ENCODE peak calls at places on chromosome 18, in five cellular contexts. N is IMR-90, C is K562, K is GM12878, O is A549. U is an unnamed sample.

GRCh38 chr18:6781846-6782245 is 52.3 kb downstream of the ARHGAP28 start:
- DNase-seq in N (peak), O (no peak), C (no peak), K (no peak), U (peak)

GRCh38 chr18:12726774-12727550 is 24.1 kb downstream of the PSMG2 start:
- DNase-seq in C (peak), N (peak), K (no peak), O (peak), U (peak)

GRCh38 chr18:43620936-43621335 is 343.6 kb upstream of the SYT4 start:
- DNase-seq in N (peak), K (no peak), O (peak), C (peak), U (peak)

GRCh38 chr18:76882186-76882585 is 59.8 kb downstream of the ZNF236 start:
- DNase-seq in C (no peak), K (no peak), O (no peak), N (no peak), U (no peak)

GRCh38 chr18:68660355-68661183 is 54.3 kb downstream of the TMX3 start:
- DNase-seq in O (peak), K (no peak), N (peak), C (peak), U (peak)

GRCh38 chr18:12336887-12337286 is 28.8 kb downstream of the TUBB6 start:
- DNase-seq in K (no peak), O (no peak), C (peak), N (peak), U (no peak)

GRCh38 chr18:68418881-68419280 is 296.0 kb downstream of the TMX3 start:
- DNase-seq in C (no peak), O (no peak), N (peak), K (no peak), U (no peak)

GRCh38 chr18:74861154-74861553 is 263.5 kb downstream of the ZNF407 start:
- DNase-seq in C (peak), K (no peak), N (peak), O (no peak), U (no peak)

GRCh38 chr18:911025-911424 is 6.4 kb downstream of the ADCYAP1 start:
- DNase-seq in K (no peak), C (no peak), N (no peak), O (no peak), U (no peak)

GRCh38 chr18:55651236-55651635 is 63.2 kb upstream of the TCF4 start:
- DNase-seq in O (no peak), K (no peak), N (no peak), C (no peak), U (no peak)

GRCh38 chr18:44564922-44565321 is 115.8 kb upstream of the SETBP1 start:
- DNase-seq in O (no peak), N (peak), C (no peak), K (no peak), U (no peak)

DNA sequence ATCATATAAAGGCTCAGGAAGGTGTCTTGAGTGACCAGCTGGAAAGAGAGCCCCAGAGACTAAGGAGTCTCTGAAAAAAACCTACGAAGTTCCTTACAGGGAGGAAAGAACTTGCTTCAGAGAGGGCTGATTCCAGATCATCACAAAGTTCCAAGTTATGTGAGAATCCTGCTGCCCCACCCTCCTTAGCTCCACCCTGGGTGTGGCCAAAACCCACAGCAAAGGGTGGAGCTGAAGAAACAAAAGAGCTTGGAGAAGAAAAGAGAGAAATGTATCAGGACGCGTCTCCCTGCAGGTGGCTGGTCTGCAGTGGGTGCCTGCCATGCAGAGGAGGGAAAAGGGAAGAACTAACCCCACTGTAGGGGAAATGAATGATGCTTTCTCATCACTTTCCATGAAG is 32.8 kb upstream of the ZNF396 start:
- DNase-seq in O (no peak), K (no peak), N (no peak), C (peak), U (no peak)
- TF ChIP-seq RCOR1 in O (no peak), K (no peak), N (no peak), C (no peak), U (no peak)

GRCh38 chr18:58539659-58540380 is 89.1 kb downstream of the ALPK2 start:
- DNase-seq in K (no peak), N (no peak), O (no peak), C (no peak), U (no peak)
- TF ChIP-seq RCOR1 in K (no peak), N (no peak), O (no peak), C (no peak), U (no peak)

GRCh38 chr18:79344208-79344581 is 51.5 kb upstream of the NFATC1 start:
- DNase-seq in O (no peak), K (no peak), C (no peak), N (no peak), U (no peak)

GRCh38 chr18:79352432-79352831 is 43.3 kb upstream of the NFATC1 start:
- DNase-seq in K (no peak), C (no peak), O (no peak), N (no peak), U (no peak)

GRCh38 chr18:79345981-79346380 is 49.7 kb upstream of the NFATC1 start:
- DNase-seq in K (no peak), O (no peak), N (no peak), C (no peak), U (no peak)

GRCh38 chr18:79345366-79345765 is 50.4 kb upstream of the NFATC1 start:
- DNase-seq in C (no peak), O (no peak), K (no peak), N (no peak), U (no peak)

GRCh38 chr18:79348066-79348465 is 47.7 kb upstream of the NFATC1 start:
- DNase-seq in C (no peak), K (no peak), O (no peak), N (peak), U (no peak)
- TF ChIP-seq RCOR1 in C (no peak), K (no peak), O (no peak), N (no peak), U (no peak)

GRCh38 chr18:48391863-48392262 is 17.3 kb downstream of the ZBTB7C start:
- DNase-seq in C (no peak), K (no peak), N (no peak), O (no peak), U (no peak)
- TF ChIP-seq RCOR1 in C (no peak), K (no peak), N (no peak), O (no peak), U (no peak)

GRCh38 chr18:71287268-71287667 is 998.4 kb downstream of the SOCS6 start:
- DNase-seq in C (no peak), O (no peak), K (no peak), N (no peak), U (no peak)
- TF ChIP-seq RCOR1 in C (no peak), O (no peak), K (no peak), N (no peak), U (no peak)

U was measured in SK-N-SH.